ENCODE peak calls at places on chromosomes 6 and 20, in ten cellular contexts. One of them, this sample, is unnamed.

GRCh38 chr20:54221996-54222890 is 14.4 kb downstream of the PFDN4 start:
- DNase-seq in neuronal stem cell: no peak
- DNase-seq in RWPE1: no peak
- DNase-seq in cardiac muscle cell: no peak
- DNase-seq in CD4-positive, alpha-beta memory T cell: no peak
- DNase-seq in brain microvascular endothelial cell: no peak
- DNase-seq in ascending aorta: no peak
- DNase-seq in iPS DF 6.9: no peak
- DNase-seq in ovary: no peak
- DNase-seq in lower lobe of right lung: no peak
- DNase-seq in this sample: no peak

GRCh38 chr20:62141397-62142251 is 1.6 kb downstream of the PSMA7 start:
- DNase-seq in neuronal stem cell: no peak
- DNase-seq in ovary: no peak
- DNase-seq in lower lobe of right lung: no peak
- DNase-seq in CD4-positive, alpha-beta memory T cell: peak
- DNase-seq in brain microvascular endothelial cell: no peak
- DNase-seq in iPS DF 6.9: no peak
- DNase-seq in ascending aorta: no peak
- DNase-seq in cardiac muscle cell: peak
- DNase-seq in RWPE1: no peak
- DNase-seq in this sample: no peak

GRCh38 chr6:141077355-141078333 is 1055.1 kb upstream of the GJE1 start:
- DNase-seq in ovary: no peak
- DNase-seq in cardiac muscle cell: peak
- DNase-seq in CD4-positive, alpha-beta memory T cell: no peak
- DNase-seq in ascending aorta: no peak
- DNase-seq in neuronal stem cell: peak
- DNase-seq in iPS DF 6.9: peak
- DNase-seq in brain microvascular endothelial cell: peak
- DNase-seq in lower lobe of right lung: no peak
- DNase-seq in RWPE1: peak
- DNase-seq in this sample: no peak

GRCh38 chr6:22145823-22146379 is 150.9 kb downstream of the PRL start:
- DNase-seq in neuronal stem cell: no peak
- DNase-seq in RWPE1: no peak
- DNase-seq in ascending aorta: no peak
- DNase-seq in cardiac muscle cell: peak
- DNase-seq in brain microvascular endothelial cell: peak
- DNase-seq in ovary: peak
- DNase-seq in CD4-positive, alpha-beta memory T cell: no peak
- DNase-seq in lower lobe of right lung: no peak
- DNase-seq in iPS DF 6.9: peak
- DNase-seq in this sample: no peak

GRCh38 chr6:40947876-40948514 is 91.0 kb downstream of the UNC5CL start:
- DNase-seq in neuronal stem cell: no peak
- DNase-seq in cardiac muscle cell: peak
- DNase-seq in ovary: no peak
- DNase-seq in CD4-positive, alpha-beta memory T cell: no peak
- DNase-seq in iPS DF 6.9: peak
- DNase-seq in lower lobe of right lung: no peak
- DNase-seq in brain microvascular endothelial cell: peak
- DNase-seq in ascending aorta: no peak
- DNase-seq in RWPE1: peak
- DNase-seq in this sample: no peak

GRCh38 chr6:150877928-150878327 is 12.4 kb downstream of the MTHFD1L start:
- DNase-seq in ascending aorta: peak
- DNase-seq in iPS DF 6.9: no peak
- DNase-seq in neuronal stem cell: no peak
- DNase-seq in brain microvascular endothelial cell: no peak
- DNase-seq in CD4-positive, alpha-beta memory T cell: no peak
- DNase-seq in RWPE1: no peak
- DNase-seq in lower lobe of right lung: no peak
- DNase-seq in ovary: no peak
- DNase-seq in cardiac muscle cell: no peak
- DNase-seq in this sample: no peak

GRCh38 chr6:28841290-28841689 is 82.5 kb downstream of the TRIM27 start:
- DNase-seq in lower lobe of right lung: no peak
- DNase-seq in iPS DF 6.9: no peak
- DNase-seq in ascending aorta: no peak
- DNase-seq in ovary: no peak
- DNase-seq in neuronal stem cell: no peak
- DNase-seq in CD4-positive, alpha-beta memory T cell: no peak
- DNase-seq in RWPE1: no peak
- DNase-seq in brain microvascular endothelial cell: no peak
- DNase-seq in cardiac muscle cell: no peak
- DNase-seq in this sample: no peak

GRCh38 chr6:119273799-119274595 is 75.6 kb downstream of the MAN1A1 start:
- DNase-seq in RWPE1: peak
- DNase-seq in CD4-positive, alpha-beta memory T cell: no peak
- DNase-seq in ovary: no peak
- DNase-seq in ascending aorta: no peak
- DNase-seq in lower lobe of right lung: no peak
- DNase-seq in cardiac muscle cell: peak
- DNase-seq in iPS DF 6.9: no peak
- DNase-seq in brain microvascular endothelial cell: no peak
- DNase-seq in neuronal stem cell: no peak
- DNase-seq in this sample: no peak

GRCh38 chr6:138267971-138268895 is 49.9 kb upstream of the PBOV1 start:
- DNase-seq in CD4-positive, alpha-beta memory T cell: no peak
- DNase-seq in lower lobe of right lung: no peak
- DNase-seq in ascending aorta: no peak
- DNase-seq in neuronal stem cell: no peak
- DNase-seq in ovary: no peak
- DNase-seq in RWPE1: no peak
- DNase-seq in brain microvascular endothelial cell: no peak
- DNase-seq in cardiac muscle cell: no peak
- DNase-seq in iPS DF 6.9: no peak
- DNase-seq in this sample: no peak

GRCh38 chr6:138263963-138264362 is 45.7 kb upstream of the PBOV1 start:
- DNase-seq in RWPE1: no peak
- DNase-seq in ovary: no peak
- DNase-seq in ascending aorta: no peak
- DNase-seq in iPS DF 6.9: no peak
- DNase-seq in neuronal stem cell: no peak
- DNase-seq in lower lobe of right lung: no peak
- DNase-seq in CD4-positive, alpha-beta memory T cell: no peak
- DNase-seq in cardiac muscle cell: no peak
- DNase-seq in brain microvascular endothelial cell: no peak
- DNase-seq in this sample: no peak

GRCh38 chr6:138258991-138259390 is 40.7 kb upstream of the PBOV1 start:
- DNase-seq in lower lobe of right lung: no peak
- DNase-seq in brain microvascular endothelial cell: no peak
- DNase-seq in RWPE1: no peak
- DNase-seq in ovary: no peak
- DNase-seq in iPS DF 6.9: no peak
- DNase-seq in ascending aorta: no peak
- DNase-seq in neuronal stem cell: no peak
- DNase-seq in CD4-positive, alpha-beta memory T cell: no peak
- DNase-seq in cardiac muscle cell: no peak
- DNase-seq in this sample: no peak

GRCh38 chr6:138266095-138266494 is 47.8 kb upstream of the PBOV1 start:
- DNase-seq in brain microvascular endothelial cell: no peak
- DNase-seq in ascending aorta: no peak
- DNase-seq in neuronal stem cell: no peak
- DNase-seq in lower lobe of right lung: no peak
- DNase-seq in cardiac muscle cell: no peak
- DNase-seq in ovary: no peak
- DNase-seq in CD4-positive, alpha-beta memory T cell: no peak
- DNase-seq in RWPE1: no peak
- DNase-seq in iPS DF 6.9: no peak
- DNase-seq in this sample: no peak

DNA sequence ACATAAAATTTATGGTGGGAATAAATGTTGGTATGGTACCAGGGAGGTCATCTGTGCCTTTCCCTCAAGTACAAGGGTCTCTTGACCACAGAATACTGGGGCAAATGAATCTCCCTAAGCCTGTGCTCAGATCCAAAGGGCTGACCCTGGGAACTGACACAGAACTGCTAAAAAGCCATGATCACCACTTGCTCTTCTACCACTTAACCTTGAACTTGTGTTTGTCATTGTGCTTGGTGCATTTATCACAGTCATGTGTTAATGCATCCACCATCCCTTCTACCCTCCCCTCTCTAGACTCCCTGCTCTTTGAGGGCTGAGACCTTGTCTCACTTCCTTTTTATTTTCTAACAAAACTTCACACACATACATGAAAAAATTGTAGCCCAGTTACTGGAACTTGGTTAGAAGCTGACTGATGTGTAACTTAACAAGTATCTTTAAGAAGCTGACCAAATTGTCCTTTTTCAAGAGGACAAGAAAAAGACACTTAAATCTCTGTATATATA is 46.1 kb upstream of the PBOV1 start:
- DNase-seq in iPS DF 6.9: no peak
- DNase-seq in ovary: no peak
- DNase-seq in neuronal stem cell: no peak
- DNase-seq in ascending aorta: no peak
- DNase-seq in cardiac muscle cell: no peak
- DNase-seq in brain microvascular endothelial cell: no peak
- DNase-seq in CD4-positive, alpha-beta memory T cell: no peak
- DNase-seq in RWPE1: no peak
- DNase-seq in lower lobe of right lung: no peak
- DNase-seq in this sample: no peak
- H3K27ac ChIP-seq in iPS DF 6.9: no peak
- H3K27ac ChIP-seq in ovary: no peak
- H3K27ac ChIP-seq in neuronal stem cell: no peak
- H3K27ac ChIP-seq in ascending aorta: no peak
- H3K27ac ChIP-seq in cardiac muscle cell: no peak
- H3K27ac ChIP-seq in brain microvascular endothelial cell: no peak
- H3K27ac ChIP-seq in CD4-positive, alpha-beta memory T cell: no peak
- H3K27ac ChIP-seq in RWPE1: no peak
- H3K27ac ChIP-seq in lower lobe of right lung: no peak
- H3K27ac ChIP-seq in this sample: no peak

DNA sequence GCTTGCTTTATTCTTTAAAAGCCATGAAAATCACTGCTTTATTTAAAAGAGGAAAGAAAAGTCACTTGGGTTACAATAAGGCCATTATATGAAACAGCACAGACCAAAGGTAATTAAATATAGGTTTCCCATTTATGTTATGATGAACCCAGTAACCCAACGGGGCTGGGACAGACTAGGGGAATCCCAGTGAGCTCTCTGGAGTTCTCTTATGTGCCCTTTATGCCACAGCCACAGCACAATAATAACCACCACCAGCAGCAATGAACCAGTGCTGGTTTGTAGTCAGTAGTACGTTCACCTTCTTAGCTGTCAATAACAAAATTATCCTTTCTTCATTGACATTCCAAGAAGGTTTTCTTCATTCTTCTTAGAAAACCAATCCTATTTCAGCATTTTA is 87.4 kb downstream of the KIF13A start:
- DNase-seq in neuronal stem cell: no peak
- DNase-seq in ascending aorta: no peak
- DNase-seq in ovary: no peak
- DNase-seq in lower lobe of right lung: no peak
- DNase-seq in cardiac muscle cell: no peak
- DNase-seq in iPS DF 6.9: no peak
- DNase-seq in brain microvascular endothelial cell: no peak
- DNase-seq in CD4-positive, alpha-beta memory T cell: no peak
- DNase-seq in RWPE1: no peak
- DNase-seq in this sample: no peak
- H3K27ac ChIP-seq in neuronal stem cell: no peak
- H3K27ac ChIP-seq in ascending aorta: no peak
- H3K27ac ChIP-seq in ovary: no peak
- H3K27ac ChIP-seq in lower lobe of right lung: no peak
- H3K27ac ChIP-seq in cardiac muscle cell: no peak
- H3K27ac ChIP-seq in iPS DF 6.9: no peak
- H3K27ac ChIP-seq in brain microvascular endothelial cell: no peak
- H3K27ac ChIP-seq in CD4-positive, alpha-beta memory T cell: no peak
- H3K27ac ChIP-seq in RWPE1: no peak
- H3K27ac ChIP-seq in this sample: no peak

DNA sequence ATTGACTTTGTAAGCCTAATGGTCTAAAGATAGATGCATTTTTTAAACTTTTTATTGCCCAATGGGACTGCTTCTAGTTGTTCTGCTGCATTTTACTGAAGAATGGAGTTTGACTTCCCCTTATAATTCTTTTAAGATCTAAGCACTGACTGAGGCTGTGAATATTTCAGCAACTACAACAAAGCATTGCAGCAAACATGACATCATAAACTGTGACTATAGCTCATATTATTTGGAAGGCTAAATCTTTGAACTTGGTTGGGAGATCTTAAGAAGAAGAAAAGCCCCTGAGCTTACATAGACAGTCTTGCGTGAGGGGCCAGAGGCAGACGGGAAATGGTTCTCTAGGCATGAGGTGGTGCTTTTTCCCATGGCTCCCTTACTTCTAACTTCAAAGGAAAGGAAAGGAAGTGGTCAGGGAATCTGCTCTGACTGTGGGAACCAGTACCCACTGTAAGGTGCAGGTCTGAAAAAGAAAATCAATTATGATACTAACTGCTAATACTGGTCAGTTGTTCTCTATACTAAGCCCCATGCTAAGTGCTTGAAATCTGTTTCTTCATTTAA is 14.8 kb downstream of the HEY2 start:
- DNase-seq in neuronal stem cell: no peak
- DNase-seq in brain microvascular endothelial cell: no peak
- DNase-seq in cardiac muscle cell: no peak
- DNase-seq in CD4-positive, alpha-beta memory T cell: no peak
- DNase-seq in lower lobe of right lung: no peak
- DNase-seq in iPS DF 6.9: no peak
- DNase-seq in RWPE1: no peak
- DNase-seq in ascending aorta: no peak
- DNase-seq in ovary: no peak
- DNase-seq in this sample: no peak
- H3K27ac ChIP-seq in neuronal stem cell: no peak
- H3K27ac ChIP-seq in brain microvascular endothelial cell: no peak
- H3K27ac ChIP-seq in cardiac muscle cell: peak
- H3K27ac ChIP-seq in CD4-positive, alpha-beta memory T cell: no peak
- H3K27ac ChIP-seq in lower lobe of right lung: no peak
- H3K27ac ChIP-seq in iPS DF 6.9: no peak
- H3K27ac ChIP-seq in RWPE1: no peak
- H3K27ac ChIP-seq in ascending aorta: peak
- H3K27ac ChIP-seq in ovary: no peak
- H3K27ac ChIP-seq in this sample: no peak

GRCh38 chr6:11727356-11727755 is 51.2 kb downstream of the ADTRP start:
- DNase-seq in ascending aorta: no peak
- DNase-seq in iPS DF 6.9: no peak
- DNase-seq in CD4-positive, alpha-beta memory T cell: no peak
- DNase-seq in ovary: no peak
- DNase-seq in neuronal stem cell: no peak
- DNase-seq in cardiac muscle cell: no peak
- DNase-seq in RWPE1: no peak
- DNase-seq in brain microvascular endothelial cell: no peak
- DNase-seq in lower lobe of right lung: no peak
- DNase-seq in this sample: no peak

GRCh38 chr6:11718031-11718430 is 60.6 kb downstream of the ADTRP start:
- DNase-seq in lower lobe of right lung: no peak
- DNase-seq in brain microvascular endothelial cell: no peak
- DNase-seq in neuronal stem cell: no peak
- DNase-seq in ovary: no peak
- DNase-seq in RWPE1: no peak
- DNase-seq in CD4-positive, alpha-beta memory T cell: no peak
- DNase-seq in cardiac muscle cell: no peak
- DNase-seq in iPS DF 6.9: no peak
- DNase-seq in ascending aorta: no peak
- DNase-seq in this sample: no peak

GRCh38 chr6:11722805-11723631 is 55.6 kb downstream of the ADTRP start:
- DNase-seq in iPS DF 6.9: no peak
- DNase-seq in ovary: no peak
- DNase-seq in CD4-positive, alpha-beta memory T cell: no peak
- DNase-seq in lower lobe of right lung: no peak
- DNase-seq in neuronal stem cell: no peak
- DNase-seq in cardiac muscle cell: no peak
- DNase-seq in RWPE1: no peak
- DNase-seq in brain microvascular endothelial cell: no peak
- DNase-seq in ascending aorta: no peak
- DNase-seq in this sample: no peak

GRCh38 chr6:11718461-11718860 is 60.1 kb downstream of the ADTRP start:
- DNase-seq in lower lobe of right lung: no peak
- DNase-seq in neuronal stem cell: no peak
- DNase-seq in ovary: no peak
- DNase-seq in CD4-positive, alpha-beta memory T cell: no peak
- DNase-seq in brain microvascular endothelial cell: no peak
- DNase-seq in iPS DF 6.9: no peak
- DNase-seq in cardiac muscle cell: no peak
- DNase-seq in RWPE1: no peak
- DNase-seq in ascending aorta: no peak
- DNase-seq in this sample: no peak

DNA sequence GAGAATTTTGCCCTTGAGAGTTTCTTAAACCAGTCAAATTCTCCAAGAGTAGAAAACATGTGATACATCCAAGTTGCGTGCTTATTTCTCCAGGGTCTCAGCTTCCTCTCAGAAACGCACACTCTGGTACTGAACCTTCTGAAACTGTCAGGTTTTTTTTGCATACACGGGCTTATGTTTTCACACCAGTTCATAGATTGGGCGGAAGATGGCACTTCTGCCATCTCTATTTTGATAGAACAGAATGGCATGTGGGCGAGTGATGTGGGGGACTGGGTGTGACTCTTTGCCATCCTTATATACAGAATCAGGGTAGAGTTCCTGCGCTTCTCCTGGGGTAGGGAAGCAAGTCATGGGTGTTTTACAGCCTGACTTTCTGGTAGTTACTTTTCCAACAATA is 56.4 kb downstream of the ADTRP start:
- DNase-seq in ovary: no peak
- DNase-seq in CD4-positive, alpha-beta memory T cell: no peak
- DNase-seq in brain microvascular endothelial cell: no peak
- DNase-seq in lower lobe of right lung: no peak
- DNase-seq in cardiac muscle cell: no peak
- DNase-seq in iPS DF 6.9: no peak
- DNase-seq in ascending aorta: no peak
- DNase-seq in RWPE1: no peak
- DNase-seq in neuronal stem cell: no peak
- DNase-seq in this sample: no peak
- H3K27ac ChIP-seq in ovary: no peak
- H3K27ac ChIP-seq in CD4-positive, alpha-beta memory T cell: peak
- H3K27ac ChIP-seq in brain microvascular endothelial cell: no peak
- H3K27ac ChIP-seq in lower lobe of right lung: no peak
- H3K27ac ChIP-seq in cardiac muscle cell: no peak
- H3K27ac ChIP-seq in iPS DF 6.9: no peak
- H3K27ac ChIP-seq in ascending aorta: no peak
- H3K27ac ChIP-seq in RWPE1: no peak
- H3K27ac ChIP-seq in neuronal stem cell: no peak
- H3K27ac ChIP-seq in this sample: no peak

This sample was measured in breast epithelium.